ENCODE peak calls at places on chromosomes 6 and 20, in nine cellular contexts. E, U, L, P, O, K, R, N and B are unnamed samples.

GRCh38 chr20:61950631-61951010 is 115.1 kb downstream of the TAF4 start:
- DNase-seq in N (no peak), K (no peak), E (no peak), O (no peak), L (no peak), P (no peak), R (no peak), U (no peak), B (no peak)

GRCh38 chr6:20313960-20314530 is 87.6 kb upstream of the E2F3 start:
- DNase-seq in U (no peak), N (no peak), E (no peak), L (no peak), P (no peak), O (no peak), K (no peak), R (no peak), B (no peak)

GRCh38 chr20:51265366-51265765 is 242.5 kb upstream of the KCNG1 start:
- DNase-seq in E (no peak), K (no peak), N (no peak), O (no peak), L (no peak), R (no peak), P (no peak), U (no peak), B (no peak)

GRCh38 chr6:25089442-25089841 is 153.7 kb upstream of the RIPOR2 start:
- DNase-seq in O (no peak), U (no peak), K (no peak), P (no peak), R (no peak), E (no peak), L (no peak), N (no peak), B (peak)

GRCh38 chr20:60632420-60633262 is 619.4 kb upstream of the CDH4 start:
- DNase-seq in P (no peak), N (peak), K (no peak), R (no peak), E (no peak), U (no peak), O (no peak), L (no peak), B (peak)

GRCh38 chr20:52240802-52241201 is 49.2 kb upstream of the ZFP64 start:
- DNase-seq in O (no peak), P (no peak), R (no peak), K (no peak), N (no peak), L (no peak), U (no peak), E (no peak), B (no peak)

GRCh38 chr20:45405566-45406259 is 2.4 kb upstream of the DBNDD2 start:
- DNase-seq in L (no peak), K (no peak), P (peak), O (peak), U (no peak), E (peak), R (peak), N (no peak), B (peak)

GRCh38 chr6:159968295-159969203 is at the start of gene IGF2R:
- DNase-seq in U (peak), R (peak), O (peak), P (peak), N (peak), E (peak), K (peak), L (peak), B (peak)

GRCh38 chr6:37130704-37131103 is 39.2 kb upstream of the PIM1 start:
- DNase-seq in O (peak), P (no peak), U (peak), L (no peak), E (peak), K (no peak), R (peak), N (peak), B (peak)

GRCh38 chr6:17167327-17167979 is 65.6 kb downstream of the STMND1 start:
- DNase-seq in R (peak), P (peak), U (no peak), K (no peak), E (peak), O (no peak), L (no peak), N (peak), B (peak)

GRCh38 chr20:31517373-31517772 is 3.1 kb downstream of the HM13 start:
- DNase-seq in O (no peak), P (peak), K (no peak), U (no peak), L (no peak), E (peak), R (peak), N (peak), B (peak)

GRCh38 chr20:58650181-58650775 is 805 bp upstream of the STX16 start:
- DNase-seq in R (no peak), N (no peak), E (no peak), P (peak), U (peak), L (peak), O (no peak), K (peak), B (peak)

GRCh38 chr20:8271727-8272126 is 139.7 kb downstream of the PLCB1 start:
- DNase-seq in N (no peak), K (no peak), U (no peak), L (no peak), O (no peak), E (no peak), P (no peak), R (no peak), B (no peak)

GRCh38 chr6:151167034-151167433 is 72.7 kb upstream of the AKAP12 start:
- DNase-seq in L (no peak), P (no peak), K (no peak), U (no peak), N (no peak), R (no peak), O (no peak), E (no peak), B (no peak)

GRCh38 chr6:168678177-168678576 is 237.2 kb downstream of the SMOC2 start:
- DNase-seq in U (peak), E (no peak), N (no peak), O (peak), L (no peak), R (no peak), K (no peak), P (no peak), B (no peak)

GRCh38 chr6:46491201-46491788 is at the start of gene RCAN2:
- DNase-seq in U (peak), R (peak), K (no peak), O (peak), P (peak), L (no peak), E (peak), N (peak), B (peak)

GRCh38 chr6:129759851-129760595 is 50.0 kb upstream of the ARHGAP18 start:
- DNase-seq in R (no peak), O (no peak), L (no peak), K (no peak), P (no peak), N (no peak), U (no peak), E (no peak), B (peak)

GRCh38 chr6:37323568-37323967 is 30.2 kb upstream of the RNF8 start:
- DNase-seq in O (no peak), L (no peak), U (no peak), K (no peak), P (no peak), E (no peak), N (peak), R (no peak), B (peak)

GRCh38 chr6:121142093-121142492 is 192.2 kb downstream of the TBC1D32 start:
- DNase-seq in U (no peak), P (no peak), R (peak), N (no peak), O (no peak), K (no peak), E (no peak), L (no peak), B (peak)

GRCh38 chr20:46683939-46684750 is 5.1 kb downstream of the TP53RK start:
- DNase-seq in E (no peak), R (no peak), P (peak), N (peak), O (peak), U (peak), K (no peak), L (no peak), B (peak)

GRCh38 chr20:10077081-10077471 is 42.3 kb downstream of the ANKEF1 start:
- DNase-seq in U (no peak), E (peak), P (peak), N (no peak), O (no peak), L (no peak), K (no peak), R (no peak), B (no peak)

GRCh38 chr6:40727272-40727671 is 140.1 kb upstream of the LRFN2 start:
- DNase-seq in L (no peak), U (no peak), P (peak), O (no peak), N (no peak), E (no peak), R (no peak), K (no peak), B (no peak)

GRCh38 chr6:131638013-131638412 is 911 bp downstream of the ENPP3 start:
- DNase-seq in U (no peak), N (no peak), P (no peak), L (no peak), O (no peak), K (no peak), E (no peak), R (no peak), B (no peak)

GRCh38 chr6:37052027-37052628 is 46.7 kb downstream of the FGD2 start:
- DNase-seq in O (no peak), L (no peak), N (no peak), E (no peak), P (peak), R (no peak), U (no peak), K (no peak), B (no peak)

GRCh38 chr20:33909331-33909921 is 84.3 kb upstream of the RALY start:
- DNase-seq in E (no peak), N (peak), R (peak), P (no peak), O (no peak), U (peak), K (no peak), L (no peak), B (peak)

GRCh38 chr20:14062786-14063185 is 67.5 kb downstream of the MACROD2 start:
- DNase-seq in N (peak), K (no peak), L (no peak), U (no peak), O (no peak), E (no peak), R (peak), P (no peak), B (peak)

GRCh38 chr6:139370047-139370706 is 4.3 kb downstream of the CITED2 start:
- DNase-seq in K (no peak), R (peak), L (no peak), P (no peak), O (no peak), E (peak), U (no peak), N (peak), B (peak)

GRCh38 chr6:6649824-6650349 is 61.4 kb downstream of the LY86 start:
- DNase-seq in O (no peak), L (no peak), N (no peak), P (no peak), K (no peak), U (no peak), R (no peak), E (no peak), B (no peak)

GRCh38 chr6:57328074-57328473 is 10.6 kb downstream of the PRIM2 start:
- DNase-seq in E (no peak), K (no peak), L (no peak), P (no peak), N (no peak), U (no peak), O (no peak), R (no peak), B (no peak)

GRCh38 chr20:20261159-20261558 is 106.7 kb upstream of the INSM1 start:
- DNase-seq in P (no peak), O (no peak), R (no peak), L (no peak), K (no peak), N (no peak), U (no peak), E (no peak), B (no peak)
- H3K27ac ChIP-seq in P (no peak), O (no peak), R (no peak), L (no peak), K (no peak), N (no peak), U (no peak), E (no peak), B (no peak)

GRCh38 chr6:18405477-18406293 is 18.5 kb downstream of the RNF144B start:
- DNase-seq in P (no peak), O (no peak), L (no peak), N (peak), K (no peak), E (no peak), U (no peak), R (peak), B (peak)
- H3K27ac ChIP-seq in P (no peak), O (peak), L (no peak), N (peak), K (no peak), E (peak), U (no peak), R (peak), B (peak)

GRCh38 chr6:33323623-33323948 is 6.0 kb upstream of the ZBTB22 start:
- DNase-seq in U (no peak), O (no peak), R (no peak), N (no peak), L (no peak), P (peak), K (no peak), E (no peak), B (no peak)

GRCh38 chr6:33318426-33319073 is 1.0 kb upstream of the ZBTB22 start:
- DNase-seq in L (no peak), P (no peak), N (no peak), K (no peak), E (no peak), R (no peak), U (no peak), O (no peak), B (no peak)

GRCh38 chr6:33319939-33320314 is 2.4 kb upstream of the ZBTB22 start:
- DNase-seq in L (no peak), U (no peak), K (no peak), E (no peak), P (no peak), R (no peak), O (no peak), N (no peak), B (no peak)

GRCh38 chr6:33320315-33321181 is 3.0 kb upstream of the ZBTB22 start:
- DNase-seq in R (peak), K (no peak), O (peak), E (peak), L (no peak), N (peak), U (peak), P (peak), B (peak)

DNA sequence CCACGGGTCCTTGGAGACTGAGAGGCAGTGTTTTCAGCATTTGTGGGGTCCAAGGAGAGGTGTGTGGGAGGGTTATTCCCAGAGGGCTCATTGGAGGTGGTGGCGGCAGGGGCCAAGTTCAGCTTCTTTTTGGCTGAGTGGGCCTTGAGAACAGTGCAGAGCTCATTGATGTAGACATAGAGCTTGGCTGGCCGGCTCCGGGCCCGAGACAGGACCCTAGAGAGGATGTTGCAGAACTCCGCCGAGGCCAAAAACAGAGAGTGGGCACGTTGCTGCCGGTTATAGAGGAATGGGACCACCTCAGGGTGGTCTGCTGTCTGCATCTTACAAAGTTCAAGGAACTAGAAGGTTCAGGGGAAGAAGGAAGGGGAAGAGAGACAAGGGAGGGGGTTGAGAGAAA is 3.7 kb upstream of the ZBTB22 start:
- DNase-seq in N (no peak), O (peak), E (no peak), P (no peak), U (no peak), R (no peak), K (no peak), L (no peak), B (no peak)
- H3K27ac ChIP-seq in N (peak), O (peak), E (peak), P (peak), U (peak), R (peak), K (no peak), L (peak), B (peak)

DNA sequence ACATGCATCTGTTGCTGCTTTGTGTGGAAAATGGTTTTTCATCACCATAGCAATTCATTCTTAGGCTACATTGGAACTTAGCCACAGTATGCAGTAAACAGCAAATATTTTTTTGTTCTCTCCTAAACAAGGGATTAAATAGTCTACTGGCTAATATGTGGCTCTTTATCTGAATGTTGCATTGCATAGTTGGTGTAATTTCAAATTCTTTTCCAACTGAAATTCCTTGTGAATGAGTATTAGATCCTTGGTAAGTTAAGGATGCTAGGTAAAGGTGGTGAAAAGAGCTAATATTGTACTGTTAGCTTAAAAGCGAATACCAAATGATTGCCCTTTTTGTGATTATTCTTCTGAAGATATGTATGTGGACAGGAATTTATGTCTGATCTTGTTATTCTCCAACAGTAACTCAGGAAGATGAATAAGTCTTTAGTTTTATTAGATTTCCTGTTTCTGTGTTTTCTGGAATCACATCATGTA is 968 bp downstream of the MLIP start:
- DNase-seq in R (no peak), E (no peak), P (no peak), K (no peak), O (no peak), U (no peak), L (no peak), N (no peak), B (peak)
- H3K27ac ChIP-seq in R (no peak), E (no peak), P (no peak), K (no peak), O (no peak), U (no peak), L (no peak), N (no peak), B (no peak)

DNA sequence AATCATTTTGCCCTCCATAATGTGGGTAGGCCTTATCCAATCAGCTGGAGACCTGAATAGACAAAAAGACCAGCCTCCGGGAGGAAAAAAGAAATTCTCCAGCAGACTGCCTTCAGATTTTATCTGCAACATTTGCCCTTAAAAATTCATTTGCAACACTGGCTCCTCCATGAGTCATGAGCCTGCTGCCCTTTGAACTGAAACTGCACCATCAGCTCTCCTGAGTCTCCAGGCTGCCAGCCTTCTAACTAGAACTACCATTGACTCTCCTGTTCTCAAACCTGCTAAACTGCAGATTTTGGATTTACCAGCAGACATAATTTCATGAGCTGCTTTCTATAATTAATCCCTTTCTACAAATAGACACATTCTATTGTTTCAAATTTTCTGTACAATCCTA is 223.9 kb upstream of the THEMIS start:
- DNase-seq in P (no peak), K (no peak), U (no peak), E (no peak), N (peak), L (no peak), O (no peak), R (peak), B (peak)
- H3K27ac ChIP-seq in P (no peak), K (no peak), U (no peak), E (no peak), N (no peak), L (no peak), O (no peak), R (no peak), B (no peak)

GRCh38 chr6:10217111-10217510 is 197.8 kb downstream of the TFAP2A start:
- DNase-seq in U (no peak), K (no peak), N (no peak), R (no peak), P (no peak), L (no peak), E (no peak), O (no peak), B (no peak)
- H3K27ac ChIP-seq in U (no peak), K (no peak), N (no peak), R (no peak), P (no peak), L (no peak), E (no peak), O (no peak), B (no peak)

GRCh38 chr6:126927841-126928240 is 190.6 kb upstream of the RSPO3 start:
- DNase-seq in K (no peak), P (no peak), O (no peak), E (no peak), R (no peak), U (no peak), L (no peak), N (no peak), B (no peak)
- H3K27ac ChIP-seq in K (no peak), P (no peak), O (no peak), E (no peak), R (no peak), U (no peak), L (no peak), N (no peak), B (no peak)

DNA sequence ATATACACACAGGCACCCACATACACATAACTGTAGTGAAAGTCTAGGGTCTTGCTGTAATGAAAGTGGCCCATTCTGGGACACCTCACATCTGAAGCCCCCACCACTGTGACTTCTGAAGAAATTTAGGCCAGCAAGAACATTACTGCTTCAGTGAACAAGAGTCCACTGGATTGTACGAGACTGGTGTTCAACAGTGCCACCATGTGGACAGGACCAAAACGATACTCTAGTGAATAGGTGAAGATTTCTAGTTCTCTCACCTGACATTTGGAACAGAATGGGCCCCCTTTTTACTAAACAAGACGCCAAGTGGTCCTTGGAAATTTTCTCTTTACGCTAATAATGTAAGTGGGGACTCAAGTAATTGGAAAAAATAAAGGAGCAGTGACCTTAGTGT is 156.9 kb downstream of the MAFB start:
- DNase-seq in K (no peak), N (peak), E (no peak), O (no peak), U (no peak), L (no peak), R (no peak), P (peak), B (peak)
- H3K27ac ChIP-seq in K (no peak), N (no peak), E (no peak), O (no peak), U (no peak), L (no peak), R (no peak), P (no peak), B (no peak)